ENCODE peak calls at places on chromosomes 3 and 15, in five cellular contexts. One of them, this sample, is unnamed.

GRCh38 chr3:45321607-45322391 is 66.6 kb upstream of the LARS2 start:
- DNase-seq in NCI-H146: peak; percentile 19
- DNase-seq in central memory CD8-positive, alpha-beta T cell: no peak
- DNase-seq in stromal cell of bone marrow: no peak
- DNase-seq in HTR-8/SVneo: no peak
- DNase-seq in this sample: no peak

GRCh38 chr15:74229686-74230085 is 6.4 kb upstream of the CCDC33 start:
- DNase-seq in central memory CD8-positive, alpha-beta T cell: no peak
- DNase-seq in HTR-8/SVneo: no peak
- DNase-seq in stromal cell of bone marrow: no peak
- DNase-seq in NCI-H146: no peak
- DNase-seq in this sample: no peak

GRCh38 chr15:98548172-98548971 is 100.0 kb upstream of the IGF1R start:
- DNase-seq in central memory CD8-positive, alpha-beta T cell: no peak
- DNase-seq in HTR-8/SVneo: peak; percentile 75
- DNase-seq in stromal cell of bone marrow: peak; percentile 83
- DNase-seq in NCI-H146: no peak
- DNase-seq in this sample: peak; percentile 69

GRCh38 chr3:133535971-133536634 is 37.4 kb upstream of the CDV3 start:
- DNase-seq in HTR-8/SVneo: peak; percentile 49
- DNase-seq in NCI-H146: no peak
- DNase-seq in stromal cell of bone marrow: peak; percentile 87
- DNase-seq in central memory CD8-positive, alpha-beta T cell: no peak
- DNase-seq in this sample: peak; percentile 11

GRCh38 chr15:53196235-53196634 is 406.1 kb upstream of the ONECUT1 start:
- DNase-seq in HTR-8/SVneo: no peak
- DNase-seq in NCI-H146: no peak
- DNase-seq in central memory CD8-positive, alpha-beta T cell: no peak
- DNase-seq in stromal cell of bone marrow: no peak
- DNase-seq in this sample: no peak

GRCh38 chr3:98733778-98734281 is 29.3 kb upstream of the ST3GAL6 start:
- DNase-seq in HTR-8/SVneo: peak; percentile 13
- DNase-seq in stromal cell of bone marrow: no peak
- DNase-seq in central memory CD8-positive, alpha-beta T cell: no peak
- DNase-seq in NCI-H146: no peak
- DNase-seq in this sample: peak; percentile 52

GRCh38 chr3:134353171-134353825 is 20.9 kb downstream of the AMOTL2 start:
- DNase-seq in central memory CD8-positive, alpha-beta T cell: no peak
- DNase-seq in HTR-8/SVneo: no peak
- DNase-seq in NCI-H146: no peak
- DNase-seq in stromal cell of bone marrow: no peak
- DNase-seq in this sample: no peak

GRCh38 chr3:126107203-126107939 is 23.4 kb upstream of the SLC41A3 start:
- DNase-seq in NCI-H146: no peak
- DNase-seq in HTR-8/SVneo: no peak
- DNase-seq in central memory CD8-positive, alpha-beta T cell: no peak
- DNase-seq in stromal cell of bone marrow: no peak
- DNase-seq in this sample: no peak

GRCh38 chr15:86615816-86616215 is 536.1 kb downstream of the AGBL1 start:
- DNase-seq in NCI-H146: no peak
- DNase-seq in central memory CD8-positive, alpha-beta T cell: no peak
- DNase-seq in stromal cell of bone marrow: no peak
- DNase-seq in HTR-8/SVneo: no peak
- DNase-seq in this sample: no peak

GRCh38 chr3:193767353-193768068 is 174.5 kb downstream of the OPA1 start:
- DNase-seq in central memory CD8-positive, alpha-beta T cell: no peak
- DNase-seq in stromal cell of bone marrow: no peak
- DNase-seq in NCI-H146: no peak
- DNase-seq in HTR-8/SVneo: no peak
- DNase-seq in this sample: no peak

GRCh38 chr15:74776851-74777768 is 4.8 kb upstream of the CSK start:
- DNase-seq in HTR-8/SVneo: no peak
- DNase-seq in central memory CD8-positive, alpha-beta T cell: peak; percentile 64
- DNase-seq in NCI-H146: no peak
- DNase-seq in stromal cell of bone marrow: no peak
- DNase-seq in this sample: no peak

GRCh38 chr3:52892290-52892624 is 5.1 kb downstream of the STIMATE start:
- DNase-seq in HTR-8/SVneo: no peak
- DNase-seq in central memory CD8-positive, alpha-beta T cell: no peak
- DNase-seq in NCI-H146: no peak
- DNase-seq in stromal cell of bone marrow: no peak
- DNase-seq in this sample: peak; percentile 28

GRCh38 chr15:53559364-53560253 is 199.9 kb downstream of the WDR72 start:
- DNase-seq in NCI-H146: no peak
- DNase-seq in central memory CD8-positive, alpha-beta T cell: no peak
- DNase-seq in stromal cell of bone marrow: no peak
- DNase-seq in HTR-8/SVneo: no peak
- DNase-seq in this sample: no peak